ENCODE peak calls at places on chromosomes 2 and 18, in six cellular contexts. O, K, P, M, C and V are unnamed samples. For H3K79me2, the result is how much of the 10 kb centered on the place peaks cover.

GRCh38 chr18:64330161-64330560 is 181.3 kb upstream of the LINC00305 start:
- DNase-seq in M (peak), C (no peak), O (no peak), P (no peak), K (no peak), V (no peak)

GRCh38 chr2:108988796-108989713 is at the start of gene EDAR:
- DNase-seq in M (peak), K (peak), P (peak), C (peak), O (peak), V (no peak)

GRCh38 chr2:95389256-95390119 is 13.0 kb upstream of the FAHD2A start:
- DNase-seq in K (peak), O (peak), M (peak), C (peak), P (peak), V (peak)

GRCh38 chr2:223101340-223102039 is 49.5 kb downstream of the KCNE4 start:
- DNase-seq in O (no peak), M (peak), C (peak), P (peak), K (peak), V (no peak)

GRCh38 chr18:63207825-63208224 is 111.7 kb downstream of the BCL2 start:
- DNase-seq in O (no peak), K (no peak), M (no peak), C (no peak), P (no peak), V (peak)

GRCh38 chr2:129730979-129731378 is 248.5 kb upstream of the RAB6C start:
- DNase-seq in K (no peak), C (no peak), O (no peak), M (no peak), P (no peak), V (no peak)

GRCh38 chr2:237791977-237792727 is 6.4 kb upstream of the RBM44 start:
- DNase-seq in C (no peak), O (no peak), M (peak), K (peak), P (peak), V (no peak)

GRCh38 chr2:96832401-96832750 is 11.4 kb downstream of the ANKRD23 start:
- DNase-seq in P (no peak), K (no peak), C (no peak), O (no peak), M (no peak), V (peak)

GRCh38 chr18:23228102-23229051 is 93.1 kb downstream of the CABLES1 start:
- DNase-seq in K (no peak), O (peak), P (peak), M (no peak), C (peak), V (no peak)

GRCh38 chr2:177693658-177694334 is 301.2 kb downstream of the AGPS start:
- DNase-seq in M (no peak), K (no peak), O (peak), P (no peak), C (peak), V (no peak)

GRCh38 chr2:132923787-132924186 is 253.8 kb upstream of the LYPD1 start:
- DNase-seq in M (no peak), K (no peak), O (peak), P (peak), C (peak), V (no peak)

GRCh38 chr2:55922488-55922887 is 1.1 kb downstream of the EFEMP1 start:
- DNase-seq in C (peak), K (peak), P (peak), O (peak), M (peak), V (no peak)

GRCh38 chr18:47975105-47975504 is 44.6 kb upstream of the SMAD2 start:
- DNase-seq in O (no peak), K (no peak), P (no peak), M (no peak), C (no peak), V (no peak)

GRCh38 chr2:176106636-176107539 is at the start of gene HOXD11:
- DNase-seq in C (peak), O (no peak), P (peak), M (peak), K (peak), V (peak)

GRCh38 chr2:36889782-36890181 is 76.6 kb downstream of the STRN start:
- DNase-seq in M (no peak), K (no peak), O (peak), P (peak), C (peak), V (peak)

GRCh38 chr2:201639205-201639604 is 4.1 kb downstream of the TMEM237 start:
- DNase-seq in K (no peak), M (no peak), P (peak), C (no peak), O (no peak), V (no peak)

GRCh38 chr18:57505231-57505630 is 70.1 kb downstream of the ONECUT2 start:
- DNase-seq in C (peak), K (no peak), O (no peak), P (no peak), M (no peak), V (no peak)

GRCh38 chr2:54630841-54631497 is 92.5 kb upstream of the EML6 start:
- DNase-seq in O (no peak), K (no peak), C (no peak), M (no peak), P (no peak), V (no peak)

GRCh38 chr2:238875161-238875530 is 27.3 kb downstream of the TWIST2 start:
- DNase-seq in P (peak), O (no peak), C (no peak), K (no peak), M (peak), V (no peak)

GRCh38 chr2:236563953-236564352 is 5.7 kb upstream of the ACKR3 start:
- DNase-seq in M (no peak), K (no peak), C (no peak), O (no peak), P (no peak), V (no peak)

GRCh38 chr18:79438581-79438980 is 42.9 kb downstream of the NFATC1 start:
- DNase-seq in O (no peak), P (no peak), C (no peak), K (no peak), M (no peak), V (no peak)
- H3K79me2 ChIP-seq in O (under half), P (under half), C (under half), K (under half), M (under half), V (under half)

DNA sequence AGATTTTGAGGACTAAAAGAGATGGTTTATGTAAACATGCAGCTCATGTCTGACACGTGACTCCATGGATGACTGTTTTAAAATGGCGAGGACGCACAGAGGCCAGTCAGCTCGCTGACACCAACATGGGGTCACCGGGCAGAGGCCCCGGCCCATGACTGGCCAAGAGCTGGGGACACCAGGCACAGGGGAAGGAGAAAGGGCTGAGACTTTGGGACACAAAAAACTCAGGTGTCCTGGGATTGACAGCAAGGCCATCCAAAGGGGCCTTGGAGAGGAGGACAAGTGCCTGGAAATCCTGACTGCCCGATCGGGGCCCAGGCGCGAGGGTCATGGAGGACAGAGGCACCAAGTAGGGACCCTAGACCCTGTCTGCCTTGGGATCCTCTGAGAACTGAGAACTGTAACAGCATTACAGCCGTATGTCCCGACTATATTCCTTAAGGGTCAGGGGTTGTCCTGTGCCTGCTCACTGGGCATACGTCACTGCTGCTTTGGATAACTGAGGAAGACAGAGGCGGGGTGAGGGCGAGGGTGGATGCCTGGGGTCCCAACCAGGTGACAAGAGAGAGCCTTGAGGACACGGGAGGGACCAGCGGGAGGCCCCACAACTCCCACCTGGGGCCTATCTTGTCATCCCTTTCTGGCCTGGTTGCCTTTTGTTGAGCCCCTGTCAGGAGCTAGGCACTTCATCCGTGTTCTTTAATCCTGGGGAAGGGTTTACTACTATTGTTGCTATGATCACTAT is 28.6 kb downstream of the INPP5D start:
- DNase-seq in O (no peak), K (no peak), C (no peak), P (no peak), M (no peak), V (no peak)
- H2AFZ ChIP-seq in O (no peak), K (no peak), C (no peak), P (no peak), M (no peak), V (no peak)

GRCh38 chr2:158923180-158923594 is 45.3 kb upstream of the TANC1 start:
- DNase-seq in M (peak), P (no peak), K (peak), C (peak), O (no peak), V (peak)
- H3K27ac ChIP-seq in M (no peak), P (no peak), K (no peak), C (no peak), O (no peak), V (no peak)

GRCh38 chr2:135130751-135131150 is 78.7 kb downstream of the RAB3GAP1 start:
- DNase-seq in C (no peak), K (no peak), O (no peak), M (no peak), P (no peak), V (no peak)

DNA sequence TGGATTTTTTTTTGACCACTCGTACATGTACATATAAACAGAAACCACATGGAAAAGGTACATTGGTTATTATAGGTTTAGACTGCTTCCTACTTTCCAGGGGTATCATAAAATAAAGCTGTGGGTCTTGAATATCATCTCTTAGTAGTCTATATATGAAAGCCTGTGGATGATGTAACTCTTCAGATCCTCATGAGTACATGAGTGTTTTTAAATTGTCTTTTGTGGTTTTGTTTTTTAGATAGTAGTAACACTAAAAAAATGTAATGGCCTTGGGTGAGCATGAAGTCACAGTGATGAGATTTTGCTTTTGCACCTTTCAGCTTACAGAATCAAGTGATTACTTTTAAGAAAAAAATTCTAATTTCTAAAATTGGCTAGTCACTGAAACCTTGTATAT is 80.2 kb downstream of the RAB3GAP1 start:
- DNase-seq in P (peak), K (no peak), C (peak), M (no peak), O (peak), V (peak)
- H3K79me2 ChIP-seq in P (under half), K (under half), C (under half), M (under half), O (under half), V (under half)

GRCh38 chr2:195820373-195820772 is 163.3 kb downstream of the SLC39A10 start:
- DNase-seq in O (peak), C (peak), K (no peak), P (peak), M (no peak), V (no peak)
- H2AFZ ChIP-seq in O (no peak), C (no peak), K (no peak), P (peak), M (no peak), V (no peak)

GRCh38 chr18:76571689-76572088 is 76.6 kb upstream of the ZNF516 start:
- DNase-seq in O (no peak), C (no peak), K (peak), M (no peak), P (no peak), V (no peak)

GRCh38 chr18:76569644-76570415 is 74.8 kb upstream of the ZNF516 start:
- DNase-seq in O (no peak), M (no peak), K (peak), P (no peak), C (no peak), V (no peak)

GRCh38 chr18:76572517-76573247 is 77.6 kb upstream of the ZNF516 start:
- DNase-seq in O (no peak), P (no peak), C (no peak), M (no peak), K (peak), V (no peak)

GRCh38 chr18:76568726-76569125 is 73.7 kb upstream of the ZNF516 start:
- DNase-seq in K (no peak), O (no peak), C (no peak), P (no peak), M (no peak), V (no peak)

DNA sequence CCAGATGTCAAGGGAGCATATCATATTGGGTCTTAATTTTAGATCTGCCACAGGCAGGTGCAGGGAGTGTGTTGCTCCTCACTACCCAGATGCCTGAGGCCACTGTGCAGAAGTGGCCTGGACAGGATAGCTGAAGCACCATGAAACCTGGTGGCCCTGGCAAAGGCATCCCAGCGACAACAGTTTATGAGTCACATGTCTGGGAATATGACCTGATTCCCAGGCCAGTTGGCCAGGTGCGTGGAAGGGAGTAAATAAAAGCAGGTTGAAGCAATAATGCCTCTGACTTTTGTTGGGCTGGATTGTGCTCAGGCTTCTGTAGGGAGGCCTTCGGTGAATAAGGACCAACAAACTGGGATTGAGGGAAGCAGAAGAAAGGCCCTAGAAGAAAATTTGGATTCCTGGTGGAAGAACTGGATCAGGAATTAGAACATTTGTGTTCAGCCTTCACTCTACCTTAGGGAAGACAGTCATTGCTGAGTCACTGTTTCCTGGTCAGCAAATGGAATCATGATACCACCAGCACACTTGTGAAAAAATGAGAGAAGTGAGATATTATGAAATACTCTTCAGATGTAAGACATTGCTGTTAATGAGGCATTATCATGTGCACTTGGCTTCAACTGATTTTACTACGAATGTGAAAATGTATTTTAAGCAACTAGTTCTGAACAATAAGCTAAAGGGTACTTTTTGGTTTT is 78.4 kb upstream of the ZNF516 start:
- DNase-seq in C (peak), O (peak), P (peak), M (no peak), K (no peak), V (peak)
- H3K27ac ChIP-seq in C (no peak), O (no peak), P (peak), M (no peak), K (no peak), V (no peak)

DNA sequence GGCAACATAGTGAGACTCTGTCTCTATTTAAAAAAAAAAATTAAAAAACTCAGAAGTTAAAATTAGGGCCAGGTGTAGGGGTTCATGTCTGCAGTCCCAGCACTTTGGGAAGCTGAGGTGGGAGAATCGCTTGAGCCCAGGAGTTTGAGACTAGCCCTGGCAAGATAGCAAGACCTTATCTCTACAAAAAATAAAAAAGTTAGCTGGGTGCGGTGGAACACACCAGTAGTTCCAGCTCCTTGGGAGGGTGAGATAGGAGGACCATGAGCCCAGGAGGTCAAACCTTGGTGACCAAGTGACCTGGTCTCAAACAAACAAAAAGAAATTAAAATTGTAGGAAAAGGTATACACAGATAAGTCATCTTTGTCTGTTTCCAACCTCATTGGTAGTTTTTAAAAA is 11.3 kb downstream of the TTLL4 start:
- DNase-seq in M (no peak), P (no peak), O (no peak), C (no peak), K (no peak), V (no peak)
- H3K79me2 ChIP-seq in M (under half), P (half or more), O (half or more), C (under half), K (half or more), V (half or more)

GRCh38 chr2:70994445-70995226 is at the start of gene TEX261:
- DNase-seq in K (peak), P (peak), O (peak), C (peak), M (peak), V (peak)
- H2AFZ ChIP-seq in K (peak), P (peak), O (peak), C (peak), M (peak), V (peak)